ENCODE peak calls at places on chromosomes 4 and X, in nine cellular contexts. One of them, this sample, is unnamed.

GRCh38 chr4:104022871-104023270 is 303.1 kb upstream of the TACR3 start:
- DNase-seq in NCI-H510A: no peak
- DNase-seq in dermis microvascular lymphatic vessel endothelial cell: no peak
- DNase-seq in DMS53: no peak
- DNase-seq in HTR-8/SVneo: no peak
- DNase-seq in AG10803: no peak
- DNase-seq in HCT116: no peak
- DNase-seq in cardiac muscle cell: no peak
- DNase-seq in lung: no peak
- DNase-seq in this sample: no peak

GRCh38 chr4:33107813-33108212 is 2387.6 kb downstream of the PCDH7 start:
- DNase-seq in NCI-H510A: no peak
- DNase-seq in lung: no peak
- DNase-seq in HTR-8/SVneo: peak; percentile 17
- DNase-seq in AG10803: peak; percentile 16
- DNase-seq in DMS53: no peak
- DNase-seq in HCT116: no peak
- DNase-seq in cardiac muscle cell: no peak
- DNase-seq in dermis microvascular lymphatic vessel endothelial cell: no peak
- DNase-seq in this sample: no peak

GRCh38 chrX:109902665-109903064 is 100.2 kb upstream of the TMEM164 start:
- DNase-seq in DMS53: no peak
- DNase-seq in AG10803: peak; percentile 19
- DNase-seq in lung: no peak
- DNase-seq in cardiac muscle cell: peak; percentile 35
- DNase-seq in NCI-H510A: no peak
- DNase-seq in HCT116: no peak
- DNase-seq in dermis microvascular lymphatic vessel endothelial cell: no peak
- DNase-seq in HTR-8/SVneo: no peak
- DNase-seq in this sample: no peak

GRCh38 chr4:74394476-74395136 is 29.7 kb downstream of the EREG start:
- DNase-seq in DMS53: no peak
- DNase-seq in NCI-H510A: no peak
- DNase-seq in lung: no peak
- DNase-seq in dermis microvascular lymphatic vessel endothelial cell: peak; percentile 74
- DNase-seq in cardiac muscle cell: peak; percentile 78
- DNase-seq in HTR-8/SVneo: peak; percentile 9
- DNase-seq in HCT116: peak; percentile 82
- DNase-seq in AG10803: no peak
- DNase-seq in this sample: no peak

GRCh38 chr4:8043596-8043995 is 103.9 kb upstream of the AFAP1 start:
- DNase-seq in HTR-8/SVneo: no peak
- DNase-seq in lung: no peak
- DNase-seq in NCI-H510A: no peak
- DNase-seq in HCT116: no peak
- DNase-seq in AG10803: no peak
- DNase-seq in dermis microvascular lymphatic vessel endothelial cell: no peak
- DNase-seq in cardiac muscle cell: no peak
- DNase-seq in DMS53: no peak
- DNase-seq in this sample: no peak

GRCh38 chr4:15774020-15774420 is 4.1 kb upstream of the CD38 start:
- DNase-seq in NCI-H510A: no peak
- DNase-seq in dermis microvascular lymphatic vessel endothelial cell: no peak
- DNase-seq in AG10803: peak; percentile 13
- DNase-seq in DMS53: no peak
- DNase-seq in HTR-8/SVneo: no peak
- DNase-seq in cardiac muscle cell: no peak
- DNase-seq in HCT116: no peak
- DNase-seq in lung: peak; percentile 63
- DNase-seq in this sample: no peak

GRCh38 chr4:2788532-2789103 is 4.3 kb upstream of the SH3BP2 start:
- DNase-seq in lung: no peak
- DNase-seq in NCI-H510A: no peak
- DNase-seq in AG10803: peak; percentile 56
- DNase-seq in cardiac muscle cell: peak; percentile 30
- DNase-seq in HCT116: no peak
- DNase-seq in DMS53: no peak
- DNase-seq in HTR-8/SVneo: no peak
- DNase-seq in dermis microvascular lymphatic vessel endothelial cell: no peak
- DNase-seq in this sample: peak; percentile 82

GRCh38 chr4:107709916-107710315 is 10.1 kb downstream of the PAPSS1 start:
- DNase-seq in cardiac muscle cell: peak; percentile 15
- DNase-seq in HTR-8/SVneo: no peak
- DNase-seq in DMS53: no peak
- DNase-seq in HCT116: no peak
- DNase-seq in lung: no peak
- DNase-seq in AG10803: no peak
- DNase-seq in NCI-H510A: no peak
- DNase-seq in dermis microvascular lymphatic vessel endothelial cell: peak; percentile 47
- DNase-seq in this sample: no peak

GRCh38 chr4:95547708-95548471 is 883 bp downstream of the UNC5C start:
- DNase-seq in HTR-8/SVneo: no peak
- DNase-seq in AG10803: peak; percentile 2
- DNase-seq in DMS53: peak; percentile 61
- DNase-seq in dermis microvascular lymphatic vessel endothelial cell: no peak
- DNase-seq in lung: no peak
- DNase-seq in NCI-H510A: no peak
- DNase-seq in HCT116: no peak
- DNase-seq in cardiac muscle cell: peak; percentile 54
- DNase-seq in this sample: peak; percentile 25

GRCh38 chr4:172202480-172203076 is 389.4 kb downstream of the GALNTL6 start:
- DNase-seq in HTR-8/SVneo: peak; percentile 42
- DNase-seq in NCI-H510A: no peak
- DNase-seq in cardiac muscle cell: peak; percentile 32
- DNase-seq in lung: no peak
- DNase-seq in HCT116: peak; percentile 32
- DNase-seq in DMS53: peak; percentile 62
- DNase-seq in dermis microvascular lymphatic vessel endothelial cell: no peak
- DNase-seq in AG10803: peak; percentile 50
- DNase-seq in this sample: no peak

GRCh38 chrX:72100824-72101351 is 30.8 kb downstream of the RTL5 start:
- DNase-seq in HCT116: no peak
- DNase-seq in DMS53: no peak
- DNase-seq in HTR-8/SVneo: no peak
- DNase-seq in lung: peak; percentile 46
- DNase-seq in dermis microvascular lymphatic vessel endothelial cell: no peak
- DNase-seq in NCI-H510A: no peak
- DNase-seq in AG10803: peak; percentile 13
- DNase-seq in cardiac muscle cell: no peak
- DNase-seq in this sample: no peak

GRCh38 chr4:176065365-176066249 is at the start of gene WDR17:
- DNase-seq in AG10803: peak; percentile 58
- DNase-seq in HTR-8/SVneo: peak; percentile 98
- DNase-seq in cardiac muscle cell: peak; percentile 84
- DNase-seq in DMS53: peak; percentile 97
- DNase-seq in lung: peak; percentile 93
- DNase-seq in NCI-H510A: peak; percentile 92
- DNase-seq in dermis microvascular lymphatic vessel endothelial cell: no peak
- DNase-seq in HCT116: no peak
- DNase-seq in this sample: peak; percentile 82

GRCh38 chr4:185868983-185869938 is 57.3 kb upstream of the SORBS2 start:
- DNase-seq in AG10803: no peak
- DNase-seq in lung: no peak
- DNase-seq in cardiac muscle cell: no peak
- DNase-seq in NCI-H510A: no peak
- DNase-seq in HCT116: no peak
- DNase-seq in DMS53: no peak
- DNase-seq in HTR-8/SVneo: no peak
- DNase-seq in dermis microvascular lymphatic vessel endothelial cell: peak; percentile 15
- DNase-seq in this sample: no peak

GRCh38 chr4:153513596-153513995 is 47.4 kb downstream of the TMEM131L start:
- DNase-seq in NCI-H510A: no peak
- DNase-seq in HTR-8/SVneo: peak; percentile 43
- DNase-seq in lung: no peak
- DNase-seq in dermis microvascular lymphatic vessel endothelial cell: peak; percentile 51
- DNase-seq in cardiac muscle cell: peak; percentile 36
- DNase-seq in DMS53: no peak
- DNase-seq in AG10803: no peak
- DNase-seq in HCT116: peak; percentile 62
- DNase-seq in this sample: no peak

GRCh38 chrX:110167952-110168451 is 149.9 kb downstream of the AMMECR1 start:
- DNase-seq in lung: no peak
- DNase-seq in HCT116: no peak
- DNase-seq in NCI-H510A: no peak
- DNase-seq in cardiac muscle cell: peak; percentile 32
- DNase-seq in DMS53: peak; percentile 46
- DNase-seq in dermis microvascular lymphatic vessel endothelial cell: peak; percentile 12
- DNase-seq in HTR-8/SVneo: no peak
- DNase-seq in AG10803: peak; percentile 18
- DNase-seq in this sample: no peak

GRCh38 chr4:150217804-150218203 is 139.6 kb downstream of the DCLK2 start:
- DNase-seq in NCI-H510A: peak; percentile 25
- DNase-seq in lung: no peak
- DNase-seq in DMS53: peak; percentile 76
- DNase-seq in HCT116: no peak
- DNase-seq in dermis microvascular lymphatic vessel endothelial cell: no peak
- DNase-seq in cardiac muscle cell: no peak
- DNase-seq in HTR-8/SVneo: no peak
- DNase-seq in AG10803: no peak
- DNase-seq in this sample: no peak

GRCh38 chrX:1239681-1240142 is 27.3 kb upstream of the CRLF2 start:
- DNase-seq in HTR-8/SVneo: no peak
- DNase-seq in HCT116: no peak
- DNase-seq in AG10803: no peak
- DNase-seq in lung: peak; percentile 63
- DNase-seq in NCI-H510A: no peak
- DNase-seq in DMS53: no peak
- DNase-seq in dermis microvascular lymphatic vessel endothelial cell: no peak
- DNase-seq in cardiac muscle cell: no peak
- DNase-seq in this sample: peak; percentile 50

GRCh38 chr4:675036-675804 is 878 bp downstream of the MYL5 start:
- DNase-seq in AG10803: peak; percentile 21
- DNase-seq in lung: no peak
- DNase-seq in HTR-8/SVneo: no peak
- DNase-seq in HCT116: no peak
- DNase-seq in DMS53: no peak
- DNase-seq in cardiac muscle cell: no peak
- DNase-seq in NCI-H510A: no peak
- DNase-seq in dermis microvascular lymphatic vessel endothelial cell: no peak
- DNase-seq in this sample: peak; percentile 33

GRCh38 chr4:15234101-15234500 is 193.7 kb upstream of the C1QTNF7 start:
- DNase-seq in HCT116: no peak
- DNase-seq in AG10803: peak; percentile 69
- DNase-seq in lung: no peak
- DNase-seq in HTR-8/SVneo: peak; percentile 56
- DNase-seq in cardiac muscle cell: peak; percentile 64
- DNase-seq in NCI-H510A: no peak
- DNase-seq in dermis microvascular lymphatic vessel endothelial cell: peak; percentile 9
- DNase-seq in DMS53: no peak
- DNase-seq in this sample: no peak

GRCh38 chrX:21574793-21575192 is 83.3 kb downstream of the KLHL34 start:
- DNase-seq in dermis microvascular lymphatic vessel endothelial cell: no peak
- DNase-seq in HCT116: no peak
- DNase-seq in DMS53: no peak
- DNase-seq in lung: no peak
- DNase-seq in cardiac muscle cell: no peak
- DNase-seq in AG10803: no peak
- DNase-seq in NCI-H510A: no peak
- DNase-seq in HTR-8/SVneo: no peak
- DNase-seq in this sample: no peak

GRCh38 chr4:77917075-77917474 is 54.4 kb downstream of the MRPL1 start:
- DNase-seq in cardiac muscle cell: no peak
- DNase-seq in lung: no peak
- DNase-seq in HCT116: no peak
- DNase-seq in AG10803: no peak
- DNase-seq in dermis microvascular lymphatic vessel endothelial cell: peak; percentile 19
- DNase-seq in HTR-8/SVneo: no peak
- DNase-seq in NCI-H510A: peak; percentile 51
- DNase-seq in DMS53: peak; percentile 71
- DNase-seq in this sample: no peak

GRCh38 chrX:31333181-31333831 is 261.5 kb upstream of the FTHL17 start:
- DNase-seq in AG10803: peak; percentile 61
- DNase-seq in HCT116: no peak
- DNase-seq in HTR-8/SVneo: peak; percentile 60
- DNase-seq in DMS53: peak; percentile 16
- DNase-seq in cardiac muscle cell: peak; percentile 79
- DNase-seq in lung: no peak
- DNase-seq in NCI-H510A: no peak
- DNase-seq in dermis microvascular lymphatic vessel endothelial cell: peak; percentile 24
- DNase-seq in this sample: no peak

GRCh38 chrX:127313638-127314037 is 494.1 kb downstream of the PRR32 start:
- DNase-seq in dermis microvascular lymphatic vessel endothelial cell: no peak
- DNase-seq in NCI-H510A: no peak
- DNase-seq in lung: no peak
- DNase-seq in HCT116: no peak
- DNase-seq in cardiac muscle cell: no peak
- DNase-seq in AG10803: no peak
- DNase-seq in DMS53: no peak
- DNase-seq in HTR-8/SVneo: no peak
- DNase-seq in this sample: no peak

GRCh38 chr4:10974371-10974770 is 289.8 kb upstream of the CLNK start:
- DNase-seq in lung: no peak
- DNase-seq in cardiac muscle cell: no peak
- DNase-seq in HCT116: no peak
- DNase-seq in DMS53: peak; percentile 16
- DNase-seq in dermis microvascular lymphatic vessel endothelial cell: no peak
- DNase-seq in NCI-H510A: no peak
- DNase-seq in HTR-8/SVneo: no peak
- DNase-seq in AG10803: no peak
- DNase-seq in this sample: no peak